ENCODE peak calls at places on chromosomes 16 and 17, in nine cellular contexts. P is iPS DF 6.9; N is upper lobe of right lung; S is naive B cell; X is ELF-1; C is mammary epithelial cell; I is stimulated activated CD8-positive, alpha-beta memory T cell treated with anti-CD3 and anti-CD28 coated beads, Interleukin-7, amount 100 ng/mL, for 1 hour; Y is Peyer's patch; U is GM12878. W is an unnamed sample.

GRCh38 chr17:34822007-34822737 is 139.1 kb downstream of the CCT6B start:
- DNase-seq in P (no peak), N (no peak), S (no peak), X (peak), C (no peak), I (no peak), Y (no peak), U (no peak), W (no peak)

GRCh38 chr16:676565-677297 is 1.3 kb downstream of the RHBDL1 start:
- DNase-seq in P (no peak), N (peak), S (no peak), X (no peak), C (peak), I (no peak), Y (peak), U (no peak), W (no peak)

GRCh38 chr16:52572656-52573055 is 25.7 kb upstream of the TOX3 start:
- DNase-seq in P (no peak), N (no peak), S (no peak), X (no peak), C (no peak), I (no peak), Y (no peak), U (no peak), W (no peak)

GRCh38 chr17:63792055-63792729 is 18.2 kb downstream of the DDX42 start:
- DNase-seq in P (no peak), N (no peak), S (no peak), X (no peak), C (peak), I (no peak), Y (no peak), U (no peak), W (no peak)

GRCh38 chr17:1577186-1577585 is 14.6 kb upstream of the PITPNA start:
- DNase-seq in P (no peak), N (peak), S (no peak), X (peak), C (peak), I (no peak), Y (no peak), U (no peak), W (peak)

GRCh38 chr16:14364386-14365199 is 265.5 kb downstream of the PARN start:
- DNase-seq in P (no peak), N (peak), S (no peak), X (peak), C (no peak), I (no peak), Y (no peak), U (no peak), W (no peak)

GRCh38 chr16:2511996-2512919 is 1.5 kb upstream of the ATP6V0C start:
- DNase-seq in P (no peak), N (no peak), S (no peak), X (peak), C (no peak), I (no peak), Y (no peak), U (no peak), W (no peak)

GRCh38 chr17:55818026-55818425 is 67.2 kb downstream of the PCTP start:
- DNase-seq in P (no peak), N (no peak), S (no peak), X (no peak), C (no peak), I (no peak), Y (no peak), U (no peak), W (no peak)

GRCh38 chr16:88306860-88307545 is 75.8 kb upstream of the ZNF469 start:
- DNase-seq in P (no peak), N (no peak), S (no peak), X (peak), C (peak), I (no peak), Y (no peak), U (no peak), W (peak)

GRCh38 chr16:68704232-68704867 is 32.7 kb upstream of the CDH1 start:
- DNase-seq in P (peak), N (peak), S (peak), X (peak), C (peak), I (peak), Y (peak), U (no peak), W (peak)

GRCh38 chr17:82647593-82648164 is 565 bp downstream of the WDR45B start:
- DNase-seq in P (no peak), N (peak), S (peak), X (peak), C (peak), I (peak), Y (peak), U (no peak), W (peak)

GRCh38 chr16:49876716-49877129 is 20.8 kb upstream of the ZNF423 start:
- DNase-seq in P (no peak), N (peak), S (no peak), X (peak), C (no peak), I (no peak), Y (peak), U (no peak), W (no peak)

GRCh38 chr17:79027274-79027924 is 3.4 kb downstream of the C1QTNF1 start:
- DNase-seq in P (no peak), N (peak), S (no peak), X (no peak), C (no peak), I (no peak), Y (peak), U (no peak), W (no peak)

GRCh38 chr16:71185366-71185765 is 45.2 kb downstream of the HYDIN start:
- DNase-seq in P (no peak), N (no peak), S (no peak), X (no peak), C (no peak), I (no peak), Y (no peak), U (no peak), W (no peak)

GRCh38 chr17:70314096-70314495 is 144.8 kb downstream of the KCNJ2 start:
- DNase-seq in P (no peak), N (no peak), S (no peak), X (no peak), C (no peak), I (no peak), Y (no peak), U (no peak), W (no peak)

GRCh38 chr16:87725596-87726235 is 40.1 kb downstream of the KLHDC4 start:
- DNase-seq in P (no peak), N (peak), S (no peak), X (peak), C (no peak), I (no peak), Y (no peak), U (no peak), W (peak)

GRCh38 chr17:9677411-9677810 is 32.1 kb downstream of the USP43 start:
- DNase-seq in P (no peak), N (no peak), S (no peak), X (no peak), C (peak), I (no peak), Y (no peak), U (no peak), W (no peak)

GRCh38 chr17:65564793-65565192 is 3.3 kb upstream of the AXIN2 start:
- DNase-seq in P (no peak), N (no peak), S (no peak), X (no peak), C (no peak), I (no peak), Y (no peak), U (no peak), W (no peak)

GRCh38 chr17:1714488-1714979 is 4.4 kb upstream of the TLCD2 start:
- DNase-seq in P (peak), N (peak), S (no peak), X (peak), C (peak), I (no peak), Y (peak), U (no peak), W (peak)

GRCh38 chr17:77827039-77827438 is 131.5 kb upstream of the TNRC6C start:
- DNase-seq in P (no peak), N (peak), S (no peak), X (no peak), C (no peak), I (no peak), Y (peak), U (no peak), W (no peak)

GRCh38 chr16:23754594-23755483 is at the start of gene CHP2:
- DNase-seq in P (no peak), N (peak), S (no peak), X (peak), C (peak), I (no peak), Y (peak), U (no peak), W (no peak)

GRCh38 chr16:1512174-1512573 is 19.0 kb downstream of the TELO2 start:
- DNase-seq in P (no peak), N (no peak), S (no peak), X (no peak), C (no peak), I (no peak), Y (no peak), U (no peak), W (no peak)

GRCh38 chr16:71929048-71929447 is 33.7 kb downstream of the IST1 start:
- DNase-seq in P (no peak), N (no peak), S (no peak), X (peak), C (no peak), I (no peak), Y (no peak), U (no peak), W (peak)

GRCh38 chr17:7763919-7764318 is 46.4 kb downstream of the DNAH2 start:
- DNase-seq in P (no peak), N (peak), S (no peak), X (no peak), C (no peak), I (no peak), Y (no peak), U (no peak), W (no peak)

GRCh38 chr16:58661199-58661830 is 23.3 kb downstream of the SLC38A7 start:
- DNase-seq in P (peak), N (no peak), S (peak), X (peak), C (peak), I (no peak), Y (no peak), U (no peak), W (peak)

GRCh38 chr16:31273676-31274075 is 13.9 kb downstream of the ITGAM start:
- DNase-seq in P (no peak), N (peak), S (no peak), X (no peak), C (peak), I (no peak), Y (no peak), U (no peak), W (peak)

GRCh38 chr17:77640242-77640641 is 318.3 kb upstream of the TNRC6C start:
- DNase-seq in P (no peak), N (peak), S (no peak), X (no peak), C (no peak), I (no peak), Y (no peak), U (no peak), W (no peak)

GRCh38 chr17:69222707-69223106 is 5.9 kb downstream of the ABCA10 start:
- DNase-seq in P (no peak), N (no peak), S (no peak), X (no peak), C (no peak), I (no peak), Y (no peak), U (no peak), W (no peak)

GRCh38 chr16:1337486-1337885 is 4.0 kb downstream of the BAIAP3 start:
- DNase-seq in P (no peak), N (no peak), S (no peak), X (peak), C (no peak), I (no peak), Y (no peak), U (no peak), W (no peak)

GRCh38 chr17:27475070-27475673 is 18.9 kb downstream of the KSR1 start:
- DNase-seq in P (no peak), N (peak), S (no peak), X (no peak), C (peak), I (no peak), Y (no peak), U (no peak), W (no peak)

GRCh38 chr16:80459331-80459777 is 81.4 kb upstream of the DYNLRB2 start:
- DNase-seq in P (no peak), N (no peak), S (no peak), X (peak), C (no peak), I (no peak), Y (no peak), U (no peak), W (no peak)

GRCh38 chr17:29663155-29663554 is 40.4 kb upstream of the CORO6 start:
- DNase-seq in P (no peak), N (no peak), S (no peak), X (peak), C (no peak), I (no peak), Y (no peak), U (no peak), W (no peak)

GRCh38 chr17:73759324-73760185 is 115.3 kb upstream of the SDK2 start:
- DNase-seq in P (no peak), N (no peak), S (no peak), X (no peak), C (no peak), I (no peak), Y (no peak), U (no peak), W (no peak)

W was measured in foreskin fibroblast.